ENCODE peak calls at places on chromosome 21, in nine cellular contexts. One of them, this sample, is unnamed.

GRCh38 chr21:36297938-36298572 is 21.9 kb upstream of the MORC3 start:
- DNase-seq in Daoy: peak; percentile 39
- DNase-seq in CD4-positive, CD25-positive, alpha-beta regulatory T cell: peak; percentile 59
- DNase-seq in fibroblast of the conjunctiva: no peak
- DNase-seq in stimulated activated CD4-positive, alpha-beta T cell treated with anti-CD3 and anti-CD28 coated beads, TNF-alpha, amount 100 ng/mL, for 48 hours: peak; percentile 41
- DNase-seq in foreskin keratinocyte: peak; percentile 84
- DNase-seq in activated CD8-positive, alpha-beta memory T cell treated with anti-CD3 and anti-CD28 coated beads, Interleukin-2, amount 50 U/mL, for 48 hours: peak; percentile 75
- DNase-seq in A172: peak; percentile 56
- DNase-seq in EL: peak; percentile 10
- DNase-seq in this sample: no peak

GRCh38 chr21:21179619-21180336 is 181.6 kb downstream of the NCAM2 start:
- DNase-seq in Daoy: no peak
- DNase-seq in CD4-positive, CD25-positive, alpha-beta regulatory T cell: no peak
- DNase-seq in foreskin keratinocyte: no peak
- DNase-seq in activated CD8-positive, alpha-beta memory T cell treated with anti-CD3 and anti-CD28 coated beads, Interleukin-2, amount 50 U/mL, for 48 hours: no peak
- DNase-seq in EL: no peak
- DNase-seq in fibroblast of the conjunctiva: no peak
- DNase-seq in A172: no peak
- DNase-seq in stimulated activated CD4-positive, alpha-beta T cell treated with anti-CD3 and anti-CD28 coated beads, TNF-alpha, amount 100 ng/mL, for 48 hours: no peak
- DNase-seq in this sample: no peak

GRCh38 chr21:45858180-45858579 is 123.4 kb upstream of the COL6A1 start:
- DNase-seq in stimulated activated CD4-positive, alpha-beta T cell treated with anti-CD3 and anti-CD28 coated beads, TNF-alpha, amount 100 ng/mL, for 48 hours: no peak
- DNase-seq in EL: no peak
- DNase-seq in CD4-positive, CD25-positive, alpha-beta regulatory T cell: no peak
- DNase-seq in activated CD8-positive, alpha-beta memory T cell treated with anti-CD3 and anti-CD28 coated beads, Interleukin-2, amount 50 U/mL, for 48 hours: peak; percentile 38
- DNase-seq in A172: no peak
- DNase-seq in foreskin keratinocyte: no peak
- DNase-seq in Daoy: no peak
- DNase-seq in fibroblast of the conjunctiva: no peak
- DNase-seq in this sample: peak; percentile 26

GRCh38 chr21:34930971-34931370 is 118.1 kb downstream of the RUNX1 start:
- DNase-seq in A172: no peak
- DNase-seq in fibroblast of the conjunctiva: no peak
- DNase-seq in activated CD8-positive, alpha-beta memory T cell treated with anti-CD3 and anti-CD28 coated beads, Interleukin-2, amount 50 U/mL, for 48 hours: no peak
- DNase-seq in Daoy: peak; percentile 42
- DNase-seq in foreskin keratinocyte: peak; percentile 57
- DNase-seq in CD4-positive, CD25-positive, alpha-beta regulatory T cell: no peak
- DNase-seq in EL: peak; percentile 50
- DNase-seq in stimulated activated CD4-positive, alpha-beta T cell treated with anti-CD3 and anti-CD28 coated beads, TNF-alpha, amount 100 ng/mL, for 48 hours: no peak
- DNase-seq in this sample: no peak

GRCh38 chr21:45640888-45641479 is 2.5 kb upstream of the PCBP3 start:
- DNase-seq in fibroblast of the conjunctiva: peak; percentile 21
- DNase-seq in activated CD8-positive, alpha-beta memory T cell treated with anti-CD3 and anti-CD28 coated beads, Interleukin-2, amount 50 U/mL, for 48 hours: no peak
- DNase-seq in CD4-positive, CD25-positive, alpha-beta regulatory T cell: no peak
- DNase-seq in Daoy: peak; percentile 92
- DNase-seq in foreskin keratinocyte: peak; percentile 45
- DNase-seq in stimulated activated CD4-positive, alpha-beta T cell treated with anti-CD3 and anti-CD28 coated beads, TNF-alpha, amount 100 ng/mL, for 48 hours: no peak
- DNase-seq in EL: peak; percentile 51
- DNase-seq in A172: peak; percentile 54
- DNase-seq in this sample: peak; percentile 77

GRCh38 chr21:35674895-35675470 is 385.3 kb downstream of the SETD4 start:
- DNase-seq in Daoy: no peak
- DNase-seq in A172: no peak
- DNase-seq in foreskin keratinocyte: no peak
- DNase-seq in EL: peak; percentile 10
- DNase-seq in CD4-positive, CD25-positive, alpha-beta regulatory T cell: no peak
- DNase-seq in activated CD8-positive, alpha-beta memory T cell treated with anti-CD3 and anti-CD28 coated beads, Interleukin-2, amount 50 U/mL, for 48 hours: no peak
- DNase-seq in fibroblast of the conjunctiva: no peak
- DNase-seq in stimulated activated CD4-positive, alpha-beta T cell treated with anti-CD3 and anti-CD28 coated beads, TNF-alpha, amount 100 ng/mL, for 48 hours: no peak
- DNase-seq in this sample: no peak

GRCh38 chr21:23725576-23725975 is 1881.7 kb downstream of the MRPL39 start:
- DNase-seq in Daoy: no peak
- DNase-seq in activated CD8-positive, alpha-beta memory T cell treated with anti-CD3 and anti-CD28 coated beads, Interleukin-2, amount 50 U/mL, for 48 hours: no peak
- DNase-seq in EL: no peak
- DNase-seq in stimulated activated CD4-positive, alpha-beta T cell treated with anti-CD3 and anti-CD28 coated beads, TNF-alpha, amount 100 ng/mL, for 48 hours: no peak
- DNase-seq in CD4-positive, CD25-positive, alpha-beta regulatory T cell: no peak
- DNase-seq in fibroblast of the conjunctiva: no peak
- DNase-seq in foreskin keratinocyte: no peak
- DNase-seq in A172: no peak
- DNase-seq in this sample: no peak

GRCh38 chr21:38652396-38652795 is 153.3 kb upstream of the ETS2 start:
- DNase-seq in EL: no peak
- DNase-seq in foreskin keratinocyte: no peak
- DNase-seq in fibroblast of the conjunctiva: no peak
- DNase-seq in A172: no peak
- DNase-seq in stimulated activated CD4-positive, alpha-beta T cell treated with anti-CD3 and anti-CD28 coated beads, TNF-alpha, amount 100 ng/mL, for 48 hours: no peak
- DNase-seq in Daoy: no peak
- DNase-seq in CD4-positive, CD25-positive, alpha-beta regulatory T cell: no peak
- DNase-seq in activated CD8-positive, alpha-beta memory T cell treated with anti-CD3 and anti-CD28 coated beads, Interleukin-2, amount 50 U/mL, for 48 hours: no peak
- DNase-seq in this sample: no peak

GRCh38 chr21:41641510-41641815 is 125.4 kb downstream of the RIPK4 start:
- DNase-seq in EL: no peak
- DNase-seq in Daoy: no peak
- DNase-seq in CD4-positive, CD25-positive, alpha-beta regulatory T cell: no peak
- DNase-seq in activated CD8-positive, alpha-beta memory T cell treated with anti-CD3 and anti-CD28 coated beads, Interleukin-2, amount 50 U/mL, for 48 hours: no peak
- DNase-seq in A172: no peak
- DNase-seq in fibroblast of the conjunctiva: no peak
- DNase-seq in foreskin keratinocyte: no peak
- DNase-seq in stimulated activated CD4-positive, alpha-beta T cell treated with anti-CD3 and anti-CD28 coated beads, TNF-alpha, amount 100 ng/mL, for 48 hours: no peak
- DNase-seq in this sample: no peak

GRCh38 chr21:44613386-44614155 is 1.7 kb downstream of the KRTAP10-8 start:
- DNase-seq in A172: no peak
- DNase-seq in CD4-positive, CD25-positive, alpha-beta regulatory T cell: no peak
- DNase-seq in fibroblast of the conjunctiva: no peak
- DNase-seq in activated CD8-positive, alpha-beta memory T cell treated with anti-CD3 and anti-CD28 coated beads, Interleukin-2, amount 50 U/mL, for 48 hours: no peak
- DNase-seq in foreskin keratinocyte: no peak
- DNase-seq in stimulated activated CD4-positive, alpha-beta T cell treated with anti-CD3 and anti-CD28 coated beads, TNF-alpha, amount 100 ng/mL, for 48 hours: no peak
- DNase-seq in EL: no peak
- DNase-seq in Daoy: no peak
- DNase-seq in this sample: no peak

GRCh38 chr21:43321111-43321510 is 105.8 kb downstream of the SIK1 start:
- DNase-seq in Daoy: peak; percentile 64
- DNase-seq in EL: peak; percentile 88
- DNase-seq in foreskin keratinocyte: no peak
- DNase-seq in A172: peak; percentile 43
- DNase-seq in stimulated activated CD4-positive, alpha-beta T cell treated with anti-CD3 and anti-CD28 coated beads, TNF-alpha, amount 100 ng/mL, for 48 hours: no peak
- DNase-seq in CD4-positive, CD25-positive, alpha-beta regulatory T cell: no peak
- DNase-seq in activated CD8-positive, alpha-beta memory T cell treated with anti-CD3 and anti-CD28 coated beads, Interleukin-2, amount 50 U/mL, for 48 hours: no peak
- DNase-seq in fibroblast of the conjunctiva: no peak
- DNase-seq in this sample: no peak

GRCh38 chr21:15275615-15276228 is 210.9 kb upstream of the NRIP1 start:
- DNase-seq in A172: no peak
- DNase-seq in EL: no peak
- DNase-seq in Daoy: no peak
- DNase-seq in CD4-positive, CD25-positive, alpha-beta regulatory T cell: no peak
- DNase-seq in fibroblast of the conjunctiva: no peak
- DNase-seq in foreskin keratinocyte: no peak
- DNase-seq in stimulated activated CD4-positive, alpha-beta T cell treated with anti-CD3 and anti-CD28 coated beads, TNF-alpha, amount 100 ng/mL, for 48 hours: no peak
- DNase-seq in activated CD8-positive, alpha-beta memory T cell treated with anti-CD3 and anti-CD28 coated beads, Interleukin-2, amount 50 U/mL, for 48 hours: no peak
- DNase-seq in this sample: no peak

GRCh38 chr21:34528131-34528561 is 16.1 kb upstream of the KCNE1 start:
- DNase-seq in activated CD8-positive, alpha-beta memory T cell treated with anti-CD3 and anti-CD28 coated beads, Interleukin-2, amount 50 U/mL, for 48 hours: no peak
- DNase-seq in A172: no peak
- DNase-seq in fibroblast of the conjunctiva: no peak
- DNase-seq in stimulated activated CD4-positive, alpha-beta T cell treated with anti-CD3 and anti-CD28 coated beads, TNF-alpha, amount 100 ng/mL, for 48 hours: no peak
- DNase-seq in EL: no peak
- DNase-seq in CD4-positive, CD25-positive, alpha-beta regulatory T cell: no peak
- DNase-seq in Daoy: no peak
- DNase-seq in foreskin keratinocyte: no peak
- DNase-seq in this sample: no peak

GRCh38 chr21:44295163-44295601 is 4.7 kb upstream of the PFKL start:
- DNase-seq in Daoy: no peak
- DNase-seq in A172: no peak
- DNase-seq in EL: no peak
- DNase-seq in foreskin keratinocyte: no peak
- DNase-seq in CD4-positive, CD25-positive, alpha-beta regulatory T cell: no peak
- DNase-seq in activated CD8-positive, alpha-beta memory T cell treated with anti-CD3 and anti-CD28 coated beads, Interleukin-2, amount 50 U/mL, for 48 hours: no peak
- DNase-seq in stimulated activated CD4-positive, alpha-beta T cell treated with anti-CD3 and anti-CD28 coated beads, TNF-alpha, amount 100 ng/mL, for 48 hours: no peak
- DNase-seq in fibroblast of the conjunctiva: no peak
- DNase-seq in this sample: no peak

GRCh38 chr21:43986544-43987451 is 25.3 kb upstream of the TRAPPC10 start:
- DNase-seq in foreskin keratinocyte: no peak
- DNase-seq in CD4-positive, CD25-positive, alpha-beta regulatory T cell: no peak
- DNase-seq in fibroblast of the conjunctiva: no peak
- DNase-seq in EL: no peak
- DNase-seq in Daoy: no peak
- DNase-seq in A172: no peak
- DNase-seq in stimulated activated CD4-positive, alpha-beta T cell treated with anti-CD3 and anti-CD28 coated beads, TNF-alpha, amount 100 ng/mL, for 48 hours: no peak
- DNase-seq in activated CD8-positive, alpha-beta memory T cell treated with anti-CD3 and anti-CD28 coated beads, Interleukin-2, amount 50 U/mL, for 48 hours: no peak
- DNase-seq in this sample: no peak

GRCh38 chr21:39882186-39882882 is 15.1 kb downstream of the PCP4 start:
- DNase-seq in CD4-positive, CD25-positive, alpha-beta regulatory T cell: no peak
- DNase-seq in Daoy: no peak
- DNase-seq in stimulated activated CD4-positive, alpha-beta T cell treated with anti-CD3 and anti-CD28 coated beads, TNF-alpha, amount 100 ng/mL, for 48 hours: no peak
- DNase-seq in activated CD8-positive, alpha-beta memory T cell treated with anti-CD3 and anti-CD28 coated beads, Interleukin-2, amount 50 U/mL, for 48 hours: no peak
- DNase-seq in fibroblast of the conjunctiva: no peak
- DNase-seq in A172: no peak
- DNase-seq in foreskin keratinocyte: no peak
- DNase-seq in EL: no peak
- DNase-seq in this sample: no peak

GRCh38 chr21:33067045-33067444 is 2.9 kb upstream of the OLIG1 start:
- DNase-seq in stimulated activated CD4-positive, alpha-beta T cell treated with anti-CD3 and anti-CD28 coated beads, TNF-alpha, amount 100 ng/mL, for 48 hours: no peak
- DNase-seq in A172: no peak
- DNase-seq in fibroblast of the conjunctiva: no peak
- DNase-seq in activated CD8-positive, alpha-beta memory T cell treated with anti-CD3 and anti-CD28 coated beads, Interleukin-2, amount 50 U/mL, for 48 hours: no peak
- DNase-seq in CD4-positive, CD25-positive, alpha-beta regulatory T cell: no peak
- DNase-seq in EL: no peak
- DNase-seq in foreskin keratinocyte: no peak
- DNase-seq in Daoy: no peak
- DNase-seq in this sample: no peak

GRCh38 chr21:44415073-44416025 is 40.0 kb upstream of the LRRC3 start:
- DNase-seq in stimulated activated CD4-positive, alpha-beta T cell treated with anti-CD3 and anti-CD28 coated beads, TNF-alpha, amount 100 ng/mL, for 48 hours: no peak
- DNase-seq in EL: no peak
- DNase-seq in A172: no peak
- DNase-seq in fibroblast of the conjunctiva: no peak
- DNase-seq in Daoy: no peak
- DNase-seq in CD4-positive, CD25-positive, alpha-beta regulatory T cell: no peak
- DNase-seq in foreskin keratinocyte: no peak
- DNase-seq in activated CD8-positive, alpha-beta memory T cell treated with anti-CD3 and anti-CD28 coated beads, Interleukin-2, amount 50 U/mL, for 48 hours: peak; percentile 26
- DNase-seq in this sample: peak; percentile 42

GRCh38 chr21:34091032-34091431 is 17.7 kb downstream of the MRPS6 start:
- DNase-seq in foreskin keratinocyte: no peak
- DNase-seq in activated CD8-positive, alpha-beta memory T cell treated with anti-CD3 and anti-CD28 coated beads, Interleukin-2, amount 50 U/mL, for 48 hours: no peak
- DNase-seq in fibroblast of the conjunctiva: no peak
- DNase-seq in CD4-positive, CD25-positive, alpha-beta regulatory T cell: no peak
- DNase-seq in EL: no peak
- DNase-seq in Daoy: no peak
- DNase-seq in A172: no peak
- DNase-seq in stimulated activated CD4-positive, alpha-beta T cell treated with anti-CD3 and anti-CD28 coated beads, TNF-alpha, amount 100 ng/mL, for 48 hours: no peak
- DNase-seq in this sample: no peak

GRCh38 chr21:44612669-44613229 is 870 bp downstream of the KRTAP10-8 start:
- DNase-seq in CD4-positive, CD25-positive, alpha-beta regulatory T cell: no peak
- DNase-seq in Daoy: no peak
- DNase-seq in foreskin keratinocyte: no peak
- DNase-seq in activated CD8-positive, alpha-beta memory T cell treated with anti-CD3 and anti-CD28 coated beads, Interleukin-2, amount 50 U/mL, for 48 hours: no peak
- DNase-seq in A172: no peak
- DNase-seq in fibroblast of the conjunctiva: no peak
- DNase-seq in EL: no peak
- DNase-seq in stimulated activated CD4-positive, alpha-beta T cell treated with anti-CD3 and anti-CD28 coated beads, TNF-alpha, amount 100 ng/mL, for 48 hours: no peak
- DNase-seq in this sample: no peak

GRCh38 chr21:46048926-46049889 is 48.7 kb upstream of the COL6A2 start:
- DNase-seq in A172: peak; percentile 86
- DNase-seq in foreskin keratinocyte: peak; percentile 30
- DNase-seq in activated CD8-positive, alpha-beta memory T cell treated with anti-CD3 and anti-CD28 coated beads, Interleukin-2, amount 50 U/mL, for 48 hours: peak; percentile 29
- DNase-seq in stimulated activated CD4-positive, alpha-beta T cell treated with anti-CD3 and anti-CD28 coated beads, TNF-alpha, amount 100 ng/mL, for 48 hours: no peak
- DNase-seq in Daoy: peak; percentile 96
- DNase-seq in EL: peak; percentile 100
- DNase-seq in CD4-positive, CD25-positive, alpha-beta regulatory T cell: no peak
- DNase-seq in fibroblast of the conjunctiva: peak; percentile 97
- DNase-seq in this sample: peak; percentile 88

GRCh38 chr21:42716074-42716473 is 62.7 kb downstream of the PDE9A start:
- DNase-seq in activated CD8-positive, alpha-beta memory T cell treated with anti-CD3 and anti-CD28 coated beads, Interleukin-2, amount 50 U/mL, for 48 hours: no peak
- DNase-seq in stimulated activated CD4-positive, alpha-beta T cell treated with anti-CD3 and anti-CD28 coated beads, TNF-alpha, amount 100 ng/mL, for 48 hours: no peak
- DNase-seq in EL: no peak
- DNase-seq in Daoy: no peak
- DNase-seq in CD4-positive, CD25-positive, alpha-beta regulatory T cell: no peak
- DNase-seq in fibroblast of the conjunctiva: no peak
- DNase-seq in A172: no peak
- DNase-seq in foreskin keratinocyte: no peak
- DNase-seq in this sample: no peak

This sample was measured in sciatic nerve.